ENCODE peak calls at places on chromosomes 16 and 17, in eight cellular contexts. One of them, this sample, is unnamed.

GRCh38 chr16:87392823-87393679 is 915 bp downstream of the MAP1LC3B start:
- DNase-seq in progenitor cell of endocrine pancreas: peak; percentile 28
- DNase-seq in amygdala: no peak
- DNase-seq in central memory CD4-positive, alpha-beta T cell: peak; percentile 24
- DNase-seq in RWPE1: peak; percentile 38
- DNase-seq in HCT116: no peak
- DNase-seq in LHCN-M2: no peak
- DNase-seq in fibroblast of pulmonary artery: peak; percentile 47
- DNase-seq in this sample: no peak

GRCh38 chr16:88141580-88141979 is 190.3 kb downstream of the BANP start:
- DNase-seq in central memory CD4-positive, alpha-beta T cell: no peak
- DNase-seq in RWPE1: no peak
- DNase-seq in amygdala: no peak
- DNase-seq in LHCN-M2: no peak
- DNase-seq in progenitor cell of endocrine pancreas: no peak
- DNase-seq in fibroblast of pulmonary artery: no peak
- DNase-seq in HCT116: no peak
- DNase-seq in this sample: no peak

GRCh38 chr16:1357906-1358566 is 6.3 kb downstream of the GNPTG start:
- DNase-seq in progenitor cell of endocrine pancreas: no peak
- DNase-seq in LHCN-M2: no peak
- DNase-seq in amygdala: no peak
- DNase-seq in central memory CD4-positive, alpha-beta T cell: no peak
- DNase-seq in fibroblast of pulmonary artery: no peak
- DNase-seq in HCT116: peak; percentile 64
- DNase-seq in RWPE1: no peak
- DNase-seq in this sample: no peak

GRCh38 chr16:73298562-73298961 is 250.6 kb upstream of the ZFHX3 start:
- DNase-seq in central memory CD4-positive, alpha-beta T cell: no peak
- DNase-seq in progenitor cell of endocrine pancreas: no peak
- DNase-seq in LHCN-M2: peak; percentile 1
- DNase-seq in HCT116: no peak
- DNase-seq in RWPE1: no peak
- DNase-seq in amygdala: no peak
- DNase-seq in fibroblast of pulmonary artery: peak; percentile 27
- DNase-seq in this sample: peak; percentile 14

GRCh38 chr16:83113317-83113716 is 486.5 kb downstream of the CDH13 start:
- DNase-seq in amygdala: no peak
- DNase-seq in progenitor cell of endocrine pancreas: peak; percentile 25
- DNase-seq in LHCN-M2: no peak
- DNase-seq in RWPE1: no peak
- DNase-seq in HCT116: no peak
- DNase-seq in central memory CD4-positive, alpha-beta T cell: no peak
- DNase-seq in fibroblast of pulmonary artery: peak; percentile 45
- DNase-seq in this sample: no peak

GRCh38 chr16:89491238-89491869 is 993 bp upstream of the ANKRD11 start:
- DNase-seq in HCT116: no peak
- DNase-seq in amygdala: no peak
- DNase-seq in progenitor cell of endocrine pancreas: no peak
- DNase-seq in RWPE1: no peak
- DNase-seq in fibroblast of pulmonary artery: peak; percentile 43
- DNase-seq in central memory CD4-positive, alpha-beta T cell: no peak
- DNase-seq in LHCN-M2: no peak
- DNase-seq in this sample: no peak

GRCh38 chr16:51450913-51451312 is 299.8 kb upstream of the SALL1 start:
- DNase-seq in amygdala: no peak
- DNase-seq in RWPE1: no peak
- DNase-seq in progenitor cell of endocrine pancreas: no peak
- DNase-seq in HCT116: no peak
- DNase-seq in central memory CD4-positive, alpha-beta T cell: no peak
- DNase-seq in fibroblast of pulmonary artery: no peak
- DNase-seq in LHCN-M2: no peak
- DNase-seq in this sample: peak; percentile 16

GRCh38 chr16:51388516-51388951 is 237.5 kb upstream of the SALL1 start:
- DNase-seq in progenitor cell of endocrine pancreas: no peak
- DNase-seq in HCT116: no peak
- DNase-seq in amygdala: peak; percentile 18
- DNase-seq in fibroblast of pulmonary artery: no peak
- DNase-seq in central memory CD4-positive, alpha-beta T cell: no peak
- DNase-seq in LHCN-M2: no peak
- DNase-seq in RWPE1: no peak
- DNase-seq in this sample: no peak

GRCh38 chr17:15893333-15894024 is 51.5 kb upstream of the ADORA2B start:
- DNase-seq in fibroblast of pulmonary artery: peak; percentile 53
- DNase-seq in HCT116: no peak
- DNase-seq in progenitor cell of endocrine pancreas: no peak
- DNase-seq in amygdala: no peak
- DNase-seq in RWPE1: no peak
- DNase-seq in LHCN-M2: no peak
- DNase-seq in central memory CD4-positive, alpha-beta T cell: no peak
- DNase-seq in this sample: no peak

GRCh38 chr17:80605326-80606066 is 60.9 kb downstream of the RPTOR start:
- DNase-seq in HCT116: no peak
- DNase-seq in central memory CD4-positive, alpha-beta T cell: no peak
- DNase-seq in amygdala: no peak
- DNase-seq in LHCN-M2: no peak
- DNase-seq in fibroblast of pulmonary artery: no peak
- DNase-seq in RWPE1: peak; percentile 96
- DNase-seq in progenitor cell of endocrine pancreas: no peak
- DNase-seq in this sample: peak; percentile 31

GRCh38 chr16:85860413-85861094 is 38.4 kb upstream of the IRF8 start:
- DNase-seq in HCT116: no peak
- DNase-seq in RWPE1: no peak
- DNase-seq in LHCN-M2: no peak
- DNase-seq in amygdala: no peak
- DNase-seq in fibroblast of pulmonary artery: no peak
- DNase-seq in progenitor cell of endocrine pancreas: no peak
- DNase-seq in central memory CD4-positive, alpha-beta T cell: no peak
- DNase-seq in this sample: no peak

GRCh38 chr16:56841233-56841632 is 23.8 kb upstream of the SLC12A3 start:
- DNase-seq in RWPE1: no peak
- DNase-seq in amygdala: no peak
- DNase-seq in HCT116: no peak
- DNase-seq in central memory CD4-positive, alpha-beta T cell: no peak
- DNase-seq in LHCN-M2: no peak
- DNase-seq in fibroblast of pulmonary artery: peak; percentile 22
- DNase-seq in progenitor cell of endocrine pancreas: no peak
- DNase-seq in this sample: no peak

GRCh38 chr16:34758835-34759234 is 1299.4 kb downstream of the TP53TG3F start:
- DNase-seq in HCT116: no peak
- DNase-seq in amygdala: no peak
- DNase-seq in progenitor cell of endocrine pancreas: no peak
- DNase-seq in RWPE1: no peak
- DNase-seq in fibroblast of pulmonary artery: no peak
- DNase-seq in central memory CD4-positive, alpha-beta T cell: no peak
- DNase-seq in LHCN-M2: no peak
- DNase-seq in this sample: no peak

GRCh38 chr16:24518498-24518897 is 20.9 kb upstream of the RBBP6 start:
- DNase-seq in LHCN-M2: no peak
- DNase-seq in HCT116: no peak
- DNase-seq in central memory CD4-positive, alpha-beta T cell: no peak
- DNase-seq in fibroblast of pulmonary artery: no peak
- DNase-seq in amygdala: no peak
- DNase-seq in progenitor cell of endocrine pancreas: no peak
- DNase-seq in RWPE1: no peak
- DNase-seq in this sample: no peak

GRCh38 chr16:48559462-48560211 is 50.3 kb downstream of the N4BP1 start:
- DNase-seq in LHCN-M2: no peak
- DNase-seq in central memory CD4-positive, alpha-beta T cell: no peak
- DNase-seq in fibroblast of pulmonary artery: no peak
- DNase-seq in amygdala: no peak
- DNase-seq in RWPE1: no peak
- DNase-seq in progenitor cell of endocrine pancreas: no peak
- DNase-seq in HCT116: no peak
- DNase-seq in this sample: no peak

GRCh38 chr17:7080445-7081041 is 492 bp upstream of the CLEC10A start:
- DNase-seq in amygdala: no peak
- DNase-seq in LHCN-M2: no peak
- DNase-seq in RWPE1: no peak
- DNase-seq in progenitor cell of endocrine pancreas: no peak
- DNase-seq in fibroblast of pulmonary artery: no peak
- DNase-seq in central memory CD4-positive, alpha-beta T cell: no peak
- DNase-seq in HCT116: no peak
- DNase-seq in this sample: no peak

GRCh38 chr16:82629441-82630027 is 2.8 kb downstream of the CDH13 start:
- DNase-seq in HCT116: no peak
- DNase-seq in RWPE1: peak; percentile 68
- DNase-seq in progenitor cell of endocrine pancreas: no peak
- DNase-seq in amygdala: no peak
- DNase-seq in LHCN-M2: peak; percentile 92
- DNase-seq in fibroblast of pulmonary artery: peak; percentile 74
- DNase-seq in central memory CD4-positive, alpha-beta T cell: no peak
- DNase-seq in this sample: peak; percentile 44

GRCh38 chr17:65061621-65062020 is 5.1 kb upstream of the GNA13 start:
- DNase-seq in central memory CD4-positive, alpha-beta T cell: no peak
- DNase-seq in fibroblast of pulmonary artery: no peak
- DNase-seq in HCT116: no peak
- DNase-seq in RWPE1: no peak
- DNase-seq in amygdala: no peak
- DNase-seq in progenitor cell of endocrine pancreas: no peak
- DNase-seq in LHCN-M2: no peak
- DNase-seq in this sample: no peak

GRCh38 chr16:88815901-88816589 is 4.3 kb upstream of the APRT start:
- DNase-seq in amygdala: peak; percentile 26
- DNase-seq in progenitor cell of endocrine pancreas: peak; percentile 36
- DNase-seq in central memory CD4-positive, alpha-beta T cell: peak; percentile 34
- DNase-seq in LHCN-M2: no peak
- DNase-seq in HCT116: no peak
- DNase-seq in fibroblast of pulmonary artery: no peak
- DNase-seq in RWPE1: peak; percentile 34
- DNase-seq in this sample: no peak

GRCh38 chr16:71854369-71854948 is 8.7 kb downstream of the ATXN1L start:
- DNase-seq in RWPE1: no peak
- DNase-seq in central memory CD4-positive, alpha-beta T cell: no peak
- DNase-seq in progenitor cell of endocrine pancreas: no peak
- DNase-seq in LHCN-M2: no peak
- DNase-seq in amygdala: no peak
- DNase-seq in HCT116: no peak
- DNase-seq in fibroblast of pulmonary artery: no peak
- DNase-seq in this sample: no peak

GRCh38 chr16:2785101-2785991 is 2.0 kb downstream of the PRSS33 start:
- DNase-seq in central memory CD4-positive, alpha-beta T cell: no peak
- DNase-seq in progenitor cell of endocrine pancreas: no peak
- DNase-seq in fibroblast of pulmonary artery: no peak
- DNase-seq in amygdala: no peak
- DNase-seq in RWPE1: no peak
- DNase-seq in HCT116: no peak
- DNase-seq in LHCN-M2: no peak
- DNase-seq in this sample: no peak

GRCh38 chr17:42310281-42311156 is 22.2 kb downstream of the STAT5A start:
- DNase-seq in RWPE1: no peak
- DNase-seq in LHCN-M2: no peak
- DNase-seq in fibroblast of pulmonary artery: no peak
- DNase-seq in amygdala: no peak
- DNase-seq in central memory CD4-positive, alpha-beta T cell: no peak
- DNase-seq in progenitor cell of endocrine pancreas: no peak
- DNase-seq in HCT116: no peak
- DNase-seq in this sample: no peak

GRCh38 chr16:84806256-84806889 is 13.4 kb upstream of the CRISPLD2 start:
- DNase-seq in HCT116: no peak
- DNase-seq in LHCN-M2: peak; percentile 17
- DNase-seq in RWPE1: peak; percentile 78
- DNase-seq in fibroblast of pulmonary artery: peak; percentile 92
- DNase-seq in progenitor cell of endocrine pancreas: no peak
- DNase-seq in central memory CD4-positive, alpha-beta T cell: no peak
- DNase-seq in amygdala: no peak
- DNase-seq in this sample: peak; percentile 48

GRCh38 chr17:28968914-28969295 is 17.6 kb upstream of the PHF12 start:
- DNase-seq in RWPE1: no peak
- DNase-seq in progenitor cell of endocrine pancreas: no peak
- DNase-seq in fibroblast of pulmonary artery: no peak
- DNase-seq in LHCN-M2: no peak
- DNase-seq in amygdala: no peak
- DNase-seq in central memory CD4-positive, alpha-beta T cell: no peak
- DNase-seq in HCT116: no peak
- DNase-seq in this sample: no peak

GRCh38 chr16:6947291-6947690 is 385.4 kb upstream of the RBFOX1 start:
- DNase-seq in fibroblast of pulmonary artery: no peak
- DNase-seq in LHCN-M2: no peak
- DNase-seq in HCT116: no peak
- DNase-seq in RWPE1: no peak
- DNase-seq in central memory CD4-positive, alpha-beta T cell: no peak
- DNase-seq in amygdala: no peak
- DNase-seq in progenitor cell of endocrine pancreas: no peak
- DNase-seq in this sample: no peak

GRCh38 chr17:58960068-58960467 is 146.6 kb downstream of the TRIM37 start:
- DNase-seq in fibroblast of pulmonary artery: peak; percentile 62
- DNase-seq in progenitor cell of endocrine pancreas: no peak
- DNase-seq in amygdala: no peak
- DNase-seq in RWPE1: peak; percentile 53
- DNase-seq in HCT116: peak; percentile 63
- DNase-seq in LHCN-M2: peak; percentile 66
- DNase-seq in central memory CD4-positive, alpha-beta T cell: no peak
- DNase-seq in this sample: peak; percentile 52

GRCh38 chr17:59406808-59407381 is 75.4 kb downstream of the YPEL2 start:
- DNase-seq in LHCN-M2: peak; percentile 43
- DNase-seq in central memory CD4-positive, alpha-beta T cell: no peak
- DNase-seq in HCT116: no peak
- DNase-seq in RWPE1: no peak
- DNase-seq in amygdala: no peak
- DNase-seq in fibroblast of pulmonary artery: peak; percentile 60
- DNase-seq in progenitor cell of endocrine pancreas: no peak
- DNase-seq in this sample: peak; percentile 85

GRCh38 chr16:68233835-68234187 is 2.1 kb downstream of the ESRP2 start:
- DNase-seq in fibroblast of pulmonary artery: no peak
- DNase-seq in progenitor cell of endocrine pancreas: no peak
- DNase-seq in RWPE1: no peak
- DNase-seq in central memory CD4-positive, alpha-beta T cell: no peak
- DNase-seq in HCT116: no peak
- DNase-seq in amygdala: no peak
- DNase-seq in LHCN-M2: no peak
- DNase-seq in this sample: no peak

GRCh38 chr17:12659500-12659899 is 6.2 kb upstream of the MYOCD start:
- DNase-seq in fibroblast of pulmonary artery: peak; percentile 27
- DNase-seq in LHCN-M2: no peak
- DNase-seq in RWPE1: no peak
- DNase-seq in central memory CD4-positive, alpha-beta T cell: no peak
- DNase-seq in HCT116: no peak
- DNase-seq in amygdala: no peak
- DNase-seq in progenitor cell of endocrine pancreas: no peak
- DNase-seq in this sample: peak; percentile 65

GRCh38 chr16:10809706-10810105 is 8.9 kb downstream of the TVP23A start:
- DNase-seq in RWPE1: no peak
- DNase-seq in HCT116: no peak
- DNase-seq in fibroblast of pulmonary artery: no peak
- DNase-seq in amygdala: no peak
- DNase-seq in progenitor cell of endocrine pancreas: no peak
- DNase-seq in central memory CD4-positive, alpha-beta T cell: no peak
- DNase-seq in LHCN-M2: no peak
- DNase-seq in this sample: no peak

GRCh38 chr16:508884-509736 is 18.4 kb upstream of the CAPN15 start:
- DNase-seq in LHCN-M2: peak; percentile 35
- DNase-seq in fibroblast of pulmonary artery: peak; percentile 14
- DNase-seq in RWPE1: no peak
- DNase-seq in central memory CD4-positive, alpha-beta T cell: no peak
- DNase-seq in amygdala: no peak
- DNase-seq in progenitor cell of endocrine pancreas: no peak
- DNase-seq in HCT116: no peak
- DNase-seq in this sample: no peak

GRCh38 chr17:19897108-19897854 is 29.5 kb upstream of the ULK2 start:
- DNase-seq in RWPE1: peak; percentile 38
- DNase-seq in progenitor cell of endocrine pancreas: no peak
- DNase-seq in central memory CD4-positive, alpha-beta T cell: no peak
- DNase-seq in fibroblast of pulmonary artery: peak; percentile 48
- DNase-seq in amygdala: no peak
- DNase-seq in HCT116: no peak
- DNase-seq in LHCN-M2: no peak
- DNase-seq in this sample: no peak

GRCh38 chr17:42889809-42890208 is 10.8 kb upstream of the G6PC1 start:
- DNase-seq in LHCN-M2: no peak
- DNase-seq in central memory CD4-positive, alpha-beta T cell: no peak
- DNase-seq in progenitor cell of endocrine pancreas: no peak
- DNase-seq in fibroblast of pulmonary artery: no peak
- DNase-seq in amygdala: no peak
- DNase-seq in HCT116: no peak
- DNase-seq in RWPE1: no peak
- DNase-seq in this sample: no peak

GRCh38 chr17:43562679-43563146 is 16.6 kb upstream of the ETV4 start:
- DNase-seq in central memory CD4-positive, alpha-beta T cell: no peak
- DNase-seq in RWPE1: no peak
- DNase-seq in LHCN-M2: no peak
- DNase-seq in progenitor cell of endocrine pancreas: no peak
- DNase-seq in HCT116: no peak
- DNase-seq in amygdala: no peak
- DNase-seq in fibroblast of pulmonary artery: no peak
- DNase-seq in this sample: no peak

This sample was measured in kidney epithelial cell.